ENCODE peak calls at places on chromosomes 13 and 19, in eight cellular contexts. H, R, X, E, C, D, U and B are unnamed samples.

GRCh38 chr19:13597625-13598024 is 91.3 kb upstream of the CACNA1A start:
- DNase-seq in H (peak; percentile 30), R (no peak), X (peak; percentile 59), E (peak; percentile 16), C (peak; percentile 56), D (no peak), U (peak; percentile 24), B (peak; percentile 83)

GRCh38 chr19:8147579-8147978 is 1.8 kb downstream of the FBN3 start:
- DNase-seq in H (no peak), R (no peak), X (no peak), E (no peak), C (no peak), D (no peak), U (no peak), B (no peak)

GRCh38 chr19:6744381-6745288 is 5.2 kb downstream of the TRIP10 start:
- DNase-seq in H (peak; percentile 93), R (no peak), X (peak; percentile 71), E (no peak), C (no peak), D (peak; percentile 94), U (no peak), B (no peak)

GRCh38 chr19:45668342-45668871 is 386 bp downstream of the GIPR start:
- DNase-seq in H (no peak), R (no peak), X (no peak), E (no peak), C (no peak), D (no peak), U (no peak), B (no peak)

GRCh38 chr13:112366907-112367646 is 9.1 kb upstream of the SPACA7 start:
- DNase-seq in H (no peak), R (no peak), X (no peak), E (no peak), C (no peak), D (no peak), U (no peak), B (peak; percentile 17)

GRCh38 chr19:1283207-1283916 is 2.3 kb upstream of the EFNA2 start:
- DNase-seq in H (no peak), R (no peak), X (no peak), E (no peak), C (no peak), D (no peak), U (no peak), B (no peak)

GRCh38 chr13:98098511-98098910 is 44.4 kb upstream of the FARP1 start:
- DNase-seq in H (no peak), R (no peak), X (no peak), E (no peak), C (no peak), D (no peak), U (no peak), B (no peak)

GRCh38 chr13:27493981-27494380 is 43.6 kb upstream of the MTIF3 start:
- DNase-seq in H (no peak), R (no peak), X (no peak), E (no peak), C (no peak), D (no peak), U (no peak), B (no peak)

GRCh38 chr19:50460161-50460765 is 16.0 kb upstream of the EMC10 start:
- DNase-seq in H (peak; percentile 57), R (no peak), X (peak; percentile 38), E (no peak), C (no peak), D (no peak), U (no peak), B (no peak)

GRCh38 chr13:48235100-48235813 is 2.3 kb downstream of the ITM2B start:
- DNase-seq in H (peak; percentile 56), R (no peak), X (peak; percentile 32), E (no peak), C (no peak), D (no peak), U (no peak), B (peak; percentile 20)

GRCh38 chr13:78193853-78194252 is 275.2 kb upstream of the EDNRB start:
- DNase-seq in H (no peak), R (no peak), X (peak; percentile 31), E (no peak), C (no peak), D (no peak), U (no peak), B (no peak)

GRCh38 chr13:109479991-109480696 is 306.2 kb downstream of the IRS2 start:
- DNase-seq in H (peak; percentile 10), R (no peak), X (peak; percentile 3), E (no peak), C (no peak), D (no peak), U (no peak), B (no peak)

GRCh38 chr19:14381689-14382474 is 638 bp downstream of the ADGRE5 start:
- DNase-seq in H (no peak), R (no peak), X (peak; percentile 64), E (no peak), C (no peak), D (no peak), U (peak; percentile 79), B (no peak)

GRCh38 chr13:100124265-100124664 is 35.4 kb downstream of the PCCA start:
- DNase-seq in H (no peak), R (no peak), X (peak; percentile 43), E (no peak), C (no peak), D (no peak), U (no peak), B (peak; percentile 91)

GRCh38 chr19:14337510-14337909 is 43.7 kb upstream of the ADGRE5 start:
- DNase-seq in H (no peak), R (no peak), X (peak; percentile 21), E (no peak), C (peak; percentile 82), D (no peak), U (no peak), B (no peak)